ENCODE peak calls at places on chromosomes 5 and 9, in six cellular contexts. S, D, U, O, W and G are unnamed samples.

GRCh38 chr5:72951850-72952468 is 3.9 kb upstream of the FCHO2 start:
- DNase-seq in S (peak; percentile 60), D (no peak), U (peak; percentile 84), O (no peak), W (peak; percentile 49), G (no peak)

GRCh38 chr9:75903785-75904360 is 13.4 kb downstream of the PCSK5 start:
- DNase-seq in S (peak; percentile 28), D (no peak), U (peak; percentile 75), O (no peak), W (no peak), G (peak; percentile 13)

GRCh38 chr9:31604516-31604915 is 779.9 kb upstream of the ACO1 start:
- DNase-seq in S (no peak), D (no peak), U (no peak), O (no peak), W (no peak), G (no peak)

GRCh38 chr5:116320486-116320885 is 235.7 kb downstream of the COMMD10 start:
- DNase-seq in S (peak; percentile 35), D (no peak), U (peak; percentile 45), O (peak; percentile 18), W (no peak), G (no peak)

GRCh38 chr5:4541334-4541733 is 598.8 kb upstream of the ADAMTS16 start:
- DNase-seq in S (no peak), D (no peak), U (no peak), O (no peak), W (no peak), G (no peak)

GRCh38 chr9:1878817-1879216 is 136.3 kb upstream of the SMARCA2 start:
- DNase-seq in S (no peak), D (no peak), U (no peak), O (no peak), W (no peak), G (no peak)

GRCh38 chr5:14781106-14781505 is 90.5 kb downstream of the ANKH start:
- DNase-seq in S (peak; percentile 12), D (no peak), U (no peak), O (no peak), W (no peak), G (peak; percentile 59)

GRCh38 chr5:37121027-37121426 is 128.1 kb downstream of the CPLANE1 start:
- DNase-seq in S (no peak), D (no peak), U (no peak), O (no peak), W (no peak), G (no peak)

GRCh38 chr5:72149742-72150141 is 42.5 kb downstream of the MAP1B start:
- DNase-seq in S (peak; percentile 55), D (no peak), U (peak; percentile 38), O (no peak), W (no peak), G (no peak)

GRCh38 chr9:116549061-116549664 is 137.9 kb upstream of the TRIM32 start:
- DNase-seq in S (peak; percentile 96), D (no peak), U (peak; percentile 95), O (peak; percentile 28), W (peak; percentile 62), G (no peak)

GRCh38 chr9:113541019-113541900 is 77.7 kb downstream of the RGS3 start:
- DNase-seq in S (peak; percentile 63), D (no peak), U (peak; percentile 69), O (no peak), W (peak; percentile 74), G (no peak)

GRCh38 chr5:118996098-118996497 is 7.8 kb upstream of the DTWD2 start:
- DNase-seq in S (no peak), D (no peak), U (no peak), O (no peak), W (no peak), G (no peak)

GRCh38 chr9:37370968-37371563 is 51.4 kb upstream of the GRHPR start:
- DNase-seq in S (no peak), D (no peak), U (no peak), O (no peak), W (no peak), G (no peak)

GRCh38 chr9:101388507-101388993 is 3.7 kb upstream of the BAAT start:
- DNase-seq in S (peak; percentile 9), D (no peak), U (no peak), O (no peak), W (no peak), G (no peak)

GRCh38 chr9:93118863-93119702 is 15.0 kb downstream of the NINJ1 start:
- DNase-seq in S (no peak), D (no peak), U (no peak), O (peak; percentile 6), W (no peak), G (peak; percentile 3)

GRCh38 chr5:56681346-56681745 is 134.0 kb upstream of the MAP3K1 start:
- DNase-seq in S (peak; percentile 31), D (no peak), U (no peak), O (no peak), W (no peak), G (no peak)

GRCh38 chr5:95162231-95162992 is 122.5 kb downstream of the MCTP1 start:
- DNase-seq in S (no peak), D (no peak), U (no peak), O (no peak), W (no peak), G (no peak)

GRCh38 chr5:33891731-33892418 is at the start of gene ADAMTS12:
- DNase-seq in S (peak; percentile 78), D (peak; percentile 84), U (peak; percentile 59), O (peak; percentile 60), W (peak; percentile 23), G (no peak)

GRCh38 chr5:39977231-39977630 is 552.5 kb upstream of the DAB2 start:
- DNase-seq in S (no peak), D (no peak), U (peak; percentile 0), O (no peak), W (no peak), G (no peak)

GRCh38 chr9:90038778-90039177 is 434.0 kb downstream of the GADD45G start:
- DNase-seq in S (no peak), D (no peak), U (no peak), O (no peak), W (no peak), G (no peak)

GRCh38 chr5:164934561-164934960 is 1429.1 kb downstream of the MAT2B start:
- DNase-seq in S (no peak), D (no peak), U (peak; percentile 2), O (no peak), W (no peak), G (no peak)

GRCh38 chr5:42840279-42840678 is 28.6 kb upstream of the SELENOP start:
- DNase-seq in S (peak; percentile 97), D (no peak), U (peak; percentile 91), O (peak; percentile 47), W (peak; percentile 50), G (no peak)

GRCh38 chr5:150320048-150320555 is 17.4 kb upstream of the ARSI start:
- DNase-seq in S (peak; percentile 88), D (no peak), U (peak; percentile 81), O (peak; percentile 54), W (peak; percentile 50), G (no peak)

GRCh38 chr9:19976226-19976625 is 187.4 kb upstream of the SLC24A2 start:
- DNase-seq in S (no peak), D (no peak), U (no peak), O (no peak), W (no peak), G (peak; percentile 46)

GRCh38 chr9:27273186-27273585 is 23.8 kb downstream of the EQTN start:
- DNase-seq in S (no peak), D (no peak), U (no peak), O (no peak), W (no peak), G (no peak)

GRCh38 chr5:82792001-82792615 is 285.1 kb downstream of the TMEM167A start:
- DNase-seq in S (no peak), D (no peak), U (no peak), O (no peak), W (no peak), G (no peak)

GRCh38 chr5:173547579-173547978 is 68.9 kb downstream of the BOD1 start:
- DNase-seq in S (peak; percentile 60), D (no peak), U (peak; percentile 22), O (no peak), W (no peak), G (no peak)

GRCh38 chr5:11622785-11623184 is 281.5 kb downstream of the CTNND2 start:
- DNase-seq in S (no peak), D (no peak), U (no peak), O (no peak), W (no peak), G (no peak)

GRCh38 chr5:220008-220407 is 1.9 kb downstream of the SDHA start:
- DNase-seq in S (no peak), D (no peak), U (peak; percentile 53), O (no peak), W (no peak), G (peak; percentile 13)

GRCh38 chr9:85524531-85524930 is 217.2 kb downstream of the AGTPBP1 start:
- DNase-seq in S (peak; percentile 28), D (no peak), U (no peak), O (no peak), W (no peak), G (no peak)

GRCh38 chr9:131348631-131349521 is 45.0 kb upstream of the PRRC2B start:
- DNase-seq in S (no peak), D (no peak), U (no peak), O (no peak), W (no peak), G (no peak)

GRCh38 chr9:127942152-127943010 is 4.7 kb upstream of the DPM2 start:
- DNase-seq in S (peak; percentile 84), D (no peak), U (peak; percentile 71), O (peak; percentile 63), W (no peak), G (peak; percentile 67)
- TF ChIP-seq CTCF in S (peak; percentile 84), D (peak; percentile 91), U (peak; percentile 85), O (peak; percentile 86), W (peak; percentile 87), G (peak; percentile 85)

DNA sequence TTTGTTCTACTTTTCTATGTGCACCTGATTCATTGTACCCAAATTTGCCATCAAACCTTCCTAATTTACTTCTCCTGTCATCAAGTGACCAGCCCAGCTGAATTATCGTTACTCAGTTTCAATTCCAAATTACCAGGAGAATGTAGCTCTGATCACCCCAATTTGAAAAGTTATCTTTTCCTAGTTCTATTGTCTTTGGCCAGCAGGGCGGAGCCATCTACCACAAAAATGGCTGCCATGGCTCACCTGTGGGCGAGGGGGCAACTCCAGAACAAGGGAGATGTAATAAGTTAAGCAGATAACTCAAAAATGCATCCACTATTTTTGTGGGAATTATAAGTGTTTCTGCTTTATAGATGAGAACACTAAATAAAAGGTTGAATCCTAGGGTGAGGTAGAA is 133.8 kb upstream of the MOCS2 start:
- DNase-seq in S (no peak), D (no peak), U (no peak), O (no peak), W (no peak), G (no peak)
- TF ChIP-seq CTCF in S (no peak), D (peak; percentile 33), U (no peak), O (no peak), W (no peak), G (peak; percentile 20)

GRCh38 chr5:103973669-103974068 is 411.1 kb upstream of the NUDT12 start:
- DNase-seq in S (no peak), D (no peak), U (no peak), O (no peak), W (no peak), G (no peak)
- TF ChIP-seq CTCF in S (peak; percentile 22), D (peak; percentile 47), U (no peak), O (no peak), W (no peak), G (no peak)

GRCh38 chr5:93289915-93290314 is 291.1 kb downstream of the NR2F1-AS1 start:
- DNase-seq in S (no peak), D (no peak), U (no peak), O (no peak), W (no peak), G (no peak)
- TF ChIP-seq CTCF in S (no peak), D (peak; percentile 20), U (no peak), O (no peak), W (no peak), G (no peak)